ENCODE peak calls at places on chromosomes 7 and 10, in seven cellular contexts. E, D, C, M, R, F and X are unnamed samples.

GRCh38 chr7:108497082-108497725 is 28.7 kb downstream of the PNPLA8 start:
- DNase-seq in E (no peak), D (peak), C (no peak), M (no peak), R (peak), F (peak), X (peak)

GRCh38 chr7:121798896-121799295 is 74.1 kb upstream of the PTPRZ1 start:
- DNase-seq in E (no peak), D (no peak), C (no peak), M (no peak), R (no peak), F (peak), X (peak)

GRCh38 chr10:62130948-62131347 is 137.7 kb downstream of the RTKN2 start:
- DNase-seq in E (no peak), D (no peak), C (no peak), M (no peak), R (no peak), F (peak), X (peak)

GRCh38 chr7:132328047-132328620 is 248.1 kb downstream of the PLXNA4 start:
- DNase-seq in E (no peak), D (no peak), C (no peak), M (no peak), R (no peak), F (no peak), X (no peak)

GRCh38 chr7:20596653-20597052 is 18.8 kb upstream of the ABCB5 start:
- DNase-seq in E (no peak), D (no peak), C (no peak), M (no peak), R (no peak), F (peak), X (peak)

GRCh38 chr10:91604462-91604935 is 28.4 kb downstream of the PPP1R3C start:
- DNase-seq in E (no peak), D (no peak), C (no peak), M (no peak), R (no peak), F (no peak), X (no peak)

GRCh38 chr10:103855424-103855823 is at the start of gene SH3PXD2A:
- DNase-seq in E (peak), D (no peak), C (peak), M (no peak), R (peak), F (peak), X (no peak)

GRCh38 chr10:73506491-73506890 is 10.7 kb upstream of the PPP3CB start:
- DNase-seq in E (no peak), D (no peak), C (no peak), M (no peak), R (no peak), F (no peak), X (no peak)

GRCh38 chr10:131899695-131900349 is 986 bp upstream of the PPP2R2D start:
- DNase-seq in E (peak), D (peak), C (no peak), M (no peak), R (no peak), F (no peak), X (no peak)

GRCh38 chr7:156920076-156920475 is 27.1 kb upstream of the LMBR1 start:
- DNase-seq in E (peak), D (no peak), C (no peak), M (no peak), R (no peak), F (no peak), X (no peak)

GRCh38 chr10:133230023-133230319 is at the start of gene UTF1:
- DNase-seq in E (no peak), D (no peak), C (no peak), M (no peak), R (no peak), F (no peak), X (no peak)

GRCh38 chr10:10956681-10957225 is 60.9 kb upstream of the CELF2 start:
- DNase-seq in E (peak), D (no peak), C (no peak), M (no peak), R (no peak), F (no peak), X (no peak)